ENCODE peak calls at places on chromosomes 11 and 22, in six cellular contexts. H is Peyer's patch, D is astrocyte of the spinal cord, O is HepG2, P is OCI-LY7, G is HCT116. C is an unnamed sample.

GRCh38 chr11:76656087-76656531 is 14.4 kb downstream of the LRRC32 start:
- DNase-seq in H (peak), D (no peak), O (no peak), P (no peak), G (no peak), C (no peak)

GRCh38 chr22:26417406-26417805 is 11.7 kb upstream of the ASPHD2 start:
- DNase-seq in H (no peak), D (no peak), O (no peak), P (no peak), G (no peak), C (no peak)

GRCh38 chr11:2750101-2750509 is 50.3 kb upstream of the KCNQ1OT1 start:
- DNase-seq in H (no peak), D (no peak), O (no peak), P (no peak), G (no peak), C (no peak)

GRCh38 chr11:119432484-119433368 is 9.8 kb upstream of the THY1 start:
- DNase-seq in H (no peak), D (peak), O (no peak), P (no peak), G (no peak), C (peak)

GRCh38 chr11:44172966-44173365 is 77.5 kb downstream of the EXT2 start:
- DNase-seq in H (no peak), D (no peak), O (no peak), P (no peak), G (no peak), C (no peak)

GRCh38 chr11:21415566-21415965 is 746.2 kb downstream of the NELL1 start:
- DNase-seq in H (no peak), D (no peak), O (no peak), P (no peak), G (no peak), C (no peak)

GRCh38 chr11:43989162-43989961 is 46.9 kb downstream of the C11orf96 start:
- DNase-seq in H (no peak), D (no peak), O (no peak), P (no peak), G (no peak), C (peak)

GRCh38 chr11:64007629-64008282 is 21.5 kb downstream of the OTUB1 start:
- DNase-seq in H (peak), D (no peak), O (peak), P (no peak), G (peak), C (peak)

GRCh38 chr11:126002181-126002580 is 56.3 kb downstream of the VSIG10L2 start:
- DNase-seq in H (no peak), D (no peak), O (no peak), P (no peak), G (no peak), C (no peak)

GRCh38 chr11:103681855-103682254 is 354.6 kb upstream of the DDI1 start:
- DNase-seq in H (no peak), D (no peak), O (no peak), P (peak), G (no peak), C (no peak)

GRCh38 chr22:31492151-31492550 is 2.5 kb upstream of the EIF4ENIF1 start:
- DNase-seq in H (no peak), D (no peak), O (no peak), P (no peak), G (no peak), C (no peak)

GRCh38 chr22:31489632-31490495 is at the start of gene EIF4ENIF1:
- DNase-seq in H (peak), D (peak), O (peak), P (peak), G (peak), C (peak)

GRCh38 chr22:31488988-31489617 is 539 bp downstream of the EIF4ENIF1 start:
- DNase-seq in H (peak), D (peak), O (no peak), P (peak), G (no peak), C (peak)

GRCh38 chr22:31490496-31490925 is 869 bp upstream of the EIF4ENIF1 start:
- DNase-seq in H (peak), D (no peak), O (peak), P (peak), G (peak), C (peak)

DNA sequence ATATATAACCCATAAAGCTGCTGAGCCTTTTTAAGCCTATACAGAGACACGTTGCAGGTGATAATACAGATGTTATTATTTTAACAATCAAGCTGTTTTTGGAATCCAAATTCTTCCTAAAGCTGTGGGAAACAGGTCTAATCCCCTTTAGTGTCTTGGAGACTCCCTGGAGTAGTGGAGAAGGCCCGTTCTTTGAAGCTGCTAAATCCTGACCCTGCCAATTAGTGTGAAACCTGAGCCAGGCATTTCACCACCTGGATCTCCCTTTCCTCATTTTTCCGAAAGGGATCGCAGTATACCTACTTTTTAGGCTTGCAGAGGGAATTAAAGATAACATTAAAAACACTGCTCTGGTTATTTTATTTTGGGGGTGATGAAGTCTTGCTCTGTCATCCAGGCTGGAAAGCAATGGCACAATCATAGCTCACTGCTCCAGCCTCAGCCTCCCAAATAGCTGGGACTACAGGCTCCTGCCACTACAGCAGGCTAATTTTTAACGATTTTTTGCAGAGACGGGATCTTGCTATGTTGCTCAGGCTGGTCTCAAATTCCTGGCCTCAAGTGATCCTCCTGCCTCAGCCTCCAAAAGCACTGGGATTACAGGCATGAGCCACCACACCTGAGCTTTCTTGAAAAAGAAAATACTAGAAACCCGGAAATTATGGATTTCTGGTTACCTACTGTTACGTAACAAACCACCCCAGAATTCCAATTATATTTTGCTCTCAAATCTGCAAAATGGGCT is 1.7 kb upstream of the EIF4ENIF1 start:
- DNase-seq in H (no peak), D (no peak), O (no peak), P (no peak), G (no peak), C (no peak)
- H3K4me3 ChIP-seq in H (no peak), D (peak), O (peak), P (peak), G (peak), C (peak)

DNA sequence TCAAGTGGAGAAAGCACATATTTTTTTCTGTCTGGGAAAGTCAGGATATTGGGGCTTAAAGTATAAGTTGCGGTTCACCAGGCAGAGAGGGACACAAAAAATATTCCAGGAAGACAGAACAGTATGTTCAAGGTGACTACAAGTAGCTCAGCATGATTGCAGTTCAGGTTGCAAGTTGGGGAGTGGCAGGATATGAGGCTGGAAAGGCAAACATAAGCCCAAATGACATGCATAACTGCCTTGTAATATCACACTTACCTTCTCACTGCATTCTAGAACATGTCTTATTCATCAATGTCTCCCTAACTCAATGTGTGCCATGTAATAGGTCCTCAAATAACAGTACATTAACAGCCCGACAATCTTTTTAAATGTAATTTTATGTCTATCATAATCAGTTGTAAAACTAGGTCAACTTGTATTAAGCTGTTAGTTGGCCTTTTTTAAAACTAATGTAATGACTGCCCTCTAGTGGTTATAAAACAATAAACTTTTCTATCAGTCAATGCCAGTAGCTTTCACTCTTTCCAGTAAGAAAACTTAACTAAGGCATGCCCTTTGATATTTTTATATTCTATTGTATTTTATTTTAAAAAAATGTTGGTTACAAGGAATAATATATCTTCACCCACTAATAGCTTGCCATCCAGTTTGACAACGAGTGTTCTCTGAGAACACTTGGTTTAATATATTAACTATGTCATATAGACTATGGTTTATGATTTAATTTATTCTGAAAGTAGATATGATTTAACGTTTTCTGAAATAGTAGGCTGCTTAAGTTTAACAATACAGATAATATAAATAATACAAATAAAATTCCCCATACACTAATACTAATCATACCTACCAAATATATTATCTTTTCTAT is 39.4 kb upstream of the CFAP300 start:
- DNase-seq in H (peak), D (peak), O (peak), P (peak), G (peak), C (peak)
- TF ChIP-seq CTCF in H (peak), D (peak), O (peak), P (peak), G (peak), C (peak)

GRCh38 chr11:68941324-68942089 is 37.8 kb downstream of the IGHMBP2 start:
- DNase-seq in H (no peak), D (no peak), O (no peak), P (no peak), G (no peak), C (no peak)
- H3K4me3 ChIP-seq in H (no peak), D (no peak), O (no peak), P (no peak), G (no peak), C (no peak)

GRCh38 chr11:124640660-124641059 is 18.0 kb downstream of the TBRG1 start:
- DNase-seq in H (no peak), D (no peak), O (no peak), P (no peak), G (no peak), C (no peak)
- TF ChIP-seq CTCF in H (no peak), D (no peak), O (no peak), P (no peak), G (no peak), C (no peak)